ENCODE peak calls at places on chromosomes 4 and X, in eight cellular contexts. N is thoracic aorta, I is fibroblast of pulmonary artery, T is A673, Q is left lung, F is A549, E is mammary epithelial cell, J is dorsolateral prefrontal cortex. Z is an unnamed sample.

GRCh38 chrX:23784487-23785301 is 1.7 kb downstream of the SAT1 start:
- DNase-seq in J (no peak), T (no peak), Q (no peak), I (peak), F (peak), E (peak), N (no peak), Z (no peak)

GRCh38 chr4:15533817-15534216 is 64.1 kb downstream of the CC2D2A start:
- DNase-seq in E (no peak), J (no peak), Q (no peak), F (no peak), T (no peak), I (no peak), N (no peak), Z (no peak)

GRCh38 chr4:6824071-6824470 is 41.5 kb downstream of the KIAA0232 start:
- DNase-seq in Q (no peak), F (no peak), J (no peak), I (peak), T (no peak), E (no peak), N (no peak), Z (no peak)

GRCh38 chrX:13742397-13743176 is 8.0 kb downstream of the OFD1 start:
- DNase-seq in J (no peak), E (no peak), I (no peak), T (no peak), F (no peak), N (no peak), Q (no peak), Z (no peak)

GRCh38 chr4:128528793-128529553 is 241.4 kb upstream of the PGRMC2 start:
- DNase-seq in I (peak), Q (no peak), J (no peak), F (peak), T (peak), E (peak), N (peak), Z (peak)

GRCh38 chrX:44422631-44423030 is 79.2 kb upstream of the EFHC2 start:
- DNase-seq in N (no peak), F (no peak), E (no peak), Q (no peak), T (no peak), J (no peak), I (no peak), Z (no peak)

GRCh38 chrX:71909956-71910355 is 689 bp upstream of the NHSL2 start:
- DNase-seq in F (peak), I (peak), J (no peak), N (no peak), E (no peak), Q (no peak), T (peak), Z (no peak)

GRCh38 chr4:37393889-37394288 is 149.3 kb downstream of the NWD2 start:
- DNase-seq in F (no peak), E (no peak), Q (no peak), N (no peak), I (no peak), T (no peak), J (no peak), Z (no peak)

GRCh38 chr4:124636793-124637192 is 75.7 kb downstream of the ANKRD50 start:
- DNase-seq in T (peak), E (no peak), I (no peak), J (no peak), F (no peak), Q (no peak), N (no peak), Z (no peak)

GRCh38 chr4:113162089-113162488 is 112.6 kb downstream of the ANK2 start:
- DNase-seq in E (peak), J (no peak), F (no peak), Q (no peak), I (no peak), T (no peak), N (no peak), Z (no peak)

GRCh38 chr4:53830511-53830910 is 233.9 kb downstream of the CHIC2 start:
- DNase-seq in J (no peak), T (no peak), F (no peak), E (no peak), Q (no peak), N (no peak), I (no peak), Z (no peak)

GRCh38 chrX:107880054-107880610 is 54.5 kb downstream of the MID2 start:
- DNase-seq in F (no peak), N (no peak), J (no peak), I (no peak), T (no peak), Q (no peak), E (peak), Z (no peak)

GRCh38 chr4:95363966-95364365 is 184.8 kb downstream of the UNC5C start:
- DNase-seq in Q (no peak), N (no peak), T (no peak), E (peak), I (peak), J (no peak), F (no peak), Z (no peak)

DNA sequence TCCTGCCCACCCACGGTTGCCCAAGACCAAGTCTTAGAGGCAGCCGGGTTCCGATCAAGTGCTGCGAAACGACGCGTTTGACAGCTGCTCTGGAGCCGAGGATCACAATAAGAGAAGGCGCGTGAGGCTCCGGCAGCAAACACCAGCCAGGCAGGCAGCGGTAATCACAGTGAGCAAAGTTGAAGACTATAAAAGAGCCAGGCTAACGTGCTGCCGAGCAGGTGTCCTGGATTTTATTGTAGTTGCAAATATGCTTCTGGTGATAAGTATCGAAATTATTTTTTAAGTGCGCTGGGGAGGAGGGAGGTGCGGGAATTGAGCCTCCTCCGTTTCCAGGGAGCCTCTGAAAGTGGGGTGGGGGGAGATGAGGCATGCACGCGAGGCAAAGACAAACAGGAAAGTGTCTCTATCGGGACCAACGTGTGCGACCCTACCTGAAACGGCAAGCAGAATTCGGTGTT is 597 bp downstream of the GABRA2 start:
- DNase-seq in T (peak), F (no peak), J (peak), I (peak), E (peak), N (no peak), Q (peak), Z (no peak)
- H3K4me3 ChIP-seq in T (peak), F (peak), J (peak), I (peak), E (peak), N (peak), Q (no peak), Z (no peak)

GRCh38 chrX:74234829-74235228 is 69.2 kb upstream of the ZCCHC13 start:
- DNase-seq in I (no peak), Q (no peak), N (no peak), E (no peak), T (peak), F (peak), J (no peak), Z (no peak)
- TF ChIP-seq CTCF in I (no peak), Q (no peak), N (no peak), E (peak), T (peak), F (peak), J (no peak), Z (no peak)

DNA sequence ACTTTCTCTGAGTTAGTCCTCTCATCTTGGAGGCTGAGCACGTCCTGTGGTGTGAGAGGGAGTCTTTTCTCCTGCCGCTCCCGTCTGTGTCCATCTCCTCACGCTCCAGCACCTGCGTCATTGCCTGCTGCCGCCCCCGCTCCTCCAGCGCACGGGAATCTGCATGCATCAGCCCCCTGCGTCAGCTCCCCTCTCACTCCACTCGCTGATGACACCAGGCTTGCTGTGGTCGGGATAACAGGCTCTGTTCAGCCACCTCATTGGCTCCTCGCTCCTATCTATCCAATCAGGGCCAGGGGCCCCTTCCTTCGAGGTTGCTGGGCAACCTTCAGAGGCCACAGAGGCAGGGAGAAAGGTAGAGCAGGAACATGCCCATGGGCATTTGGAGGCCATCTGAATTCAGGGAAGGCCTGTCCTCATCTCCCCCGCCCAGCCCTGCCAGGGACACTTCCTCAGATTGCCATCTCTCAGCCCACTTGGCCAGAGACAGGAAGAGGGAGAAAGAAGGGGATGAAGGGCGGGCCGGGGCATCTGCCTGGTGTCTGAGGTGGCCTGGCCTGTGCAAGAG is 9.3 kb downstream of the ZNF185 start:
- DNase-seq in E (no peak), Q (no peak), I (peak), F (no peak), J (no peak), N (no peak), T (no peak), Z (no peak)
- H3K4me3 ChIP-seq in E (no peak), Q (no peak), I (no peak), F (no peak), J (no peak), N (no peak), T (no peak), Z (no peak)

DNA sequence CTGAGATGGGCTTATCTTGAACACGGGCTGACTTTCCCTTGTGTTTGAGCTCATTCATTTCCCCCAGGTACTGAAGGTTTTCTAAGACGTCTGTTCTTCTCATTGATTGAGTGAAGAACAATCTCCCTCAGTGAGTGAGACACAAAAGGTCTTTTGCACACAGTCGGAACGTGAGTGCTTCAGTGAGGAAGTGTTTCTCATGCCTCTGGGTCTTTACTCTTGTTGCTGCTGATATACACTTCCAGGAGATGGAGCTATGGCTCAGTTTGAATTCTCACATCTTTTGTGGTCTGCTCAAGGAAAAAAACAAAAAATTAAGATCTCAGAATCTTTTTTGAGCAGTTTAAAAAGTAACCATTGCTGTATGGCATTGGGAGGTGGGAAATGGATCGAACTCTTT is 981.9 kb upstream of the TENM3 start:
- DNase-seq in F (no peak), E (no peak), Q (no peak), I (no peak), J (no peak), T (peak), N (no peak), Z (no peak)
- TF ChIP-seq CTCF in F (no peak), E (peak), Q (no peak), I (no peak), J (peak), T (peak), N (no peak), Z (no peak)

GRCh38 chrX:130416785-130417184 is 15.0 kb downstream of the RBMX2 start:
- DNase-seq in E (no peak), F (no peak), Q (no peak), N (no peak), I (no peak), J (no peak), T (no peak), Z (no peak)
- H3K4me3 ChIP-seq in E (no peak), F (no peak), Q (no peak), N (no peak), I (no peak), J (no peak), T (no peak), Z (no peak)

DNA sequence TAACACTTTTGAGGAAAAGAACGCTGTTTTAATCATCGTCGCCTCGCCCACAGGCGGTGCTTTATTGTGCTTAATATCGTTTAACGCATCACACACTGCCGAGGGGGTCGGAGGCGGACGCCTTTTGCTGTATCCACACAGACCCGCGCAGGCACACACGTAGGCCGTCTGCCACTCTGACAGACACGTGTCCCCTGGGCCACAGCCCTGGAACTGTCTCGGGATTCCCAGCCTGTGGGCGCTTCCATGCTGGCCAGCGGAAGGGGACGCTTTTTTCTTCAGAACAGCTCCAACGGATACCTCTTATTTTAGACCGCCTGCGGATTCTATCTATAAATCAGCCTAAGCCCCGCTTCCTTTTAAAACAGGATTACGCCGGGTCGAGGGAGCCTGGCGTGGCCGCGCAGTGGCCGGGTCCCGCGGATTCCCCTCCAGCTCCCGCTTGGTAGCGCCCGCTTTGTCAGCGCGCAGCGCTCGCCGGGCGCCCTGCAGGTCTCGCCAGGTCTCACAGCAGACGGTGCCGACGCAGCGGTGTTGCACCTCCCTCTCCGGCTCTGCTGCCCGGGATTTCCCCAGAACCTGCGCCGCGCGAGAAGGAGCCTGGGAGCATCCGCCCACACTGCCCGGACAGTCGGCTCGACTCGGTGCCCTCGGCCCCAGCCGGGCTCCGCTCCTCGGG is at the start of gene NOCT:
- DNase-seq in I (peak), J (peak), F (peak), T (peak), Q (peak), E (peak), N (peak), Z (peak)
- TF ChIP-seq CTCF in I (no peak), J (peak), F (no peak), T (no peak), Q (peak), E (no peak), N (peak), Z (no peak)

DNA sequence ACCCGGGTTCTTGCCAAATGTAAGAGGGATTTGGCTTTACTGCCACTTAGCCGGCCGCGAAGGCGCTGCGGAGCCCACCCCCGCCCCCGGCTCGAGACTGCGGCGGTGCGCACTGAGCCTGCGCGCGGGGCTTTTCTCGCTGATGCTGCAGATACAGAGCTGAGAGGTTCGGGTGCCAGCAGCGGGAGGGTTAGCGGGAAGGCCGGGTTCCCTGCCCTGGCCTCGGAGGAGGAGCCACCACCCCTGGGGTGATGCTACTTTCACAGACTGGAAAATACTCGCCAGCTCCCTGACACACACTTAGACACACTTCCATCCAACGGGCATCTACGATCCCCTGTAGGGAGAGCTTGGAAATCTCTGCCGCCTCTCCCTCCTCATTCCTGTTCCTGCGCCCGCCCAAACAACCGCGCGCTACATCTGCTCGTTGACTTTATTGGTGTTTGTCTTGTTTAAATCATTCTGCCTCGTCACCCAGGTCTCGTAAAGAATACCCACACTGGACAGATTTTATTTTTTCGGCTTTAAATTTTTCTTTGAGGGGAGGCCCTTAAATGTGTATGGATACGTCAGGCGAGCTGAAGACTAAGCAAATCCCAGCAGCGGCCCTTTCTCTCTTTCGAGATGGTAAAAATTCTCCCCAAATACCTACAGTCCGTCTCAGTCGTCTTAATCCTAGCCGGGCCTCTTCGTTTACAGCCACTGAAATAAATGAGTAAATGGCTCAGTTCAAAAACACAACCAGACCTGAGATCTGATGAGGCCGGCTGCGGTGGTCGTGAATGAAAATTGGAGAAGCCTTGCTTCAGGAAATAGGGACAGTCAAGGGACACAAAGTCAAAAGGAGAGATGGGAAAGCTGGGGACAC is 1.9 kb upstream of the PCDH7 start:
- DNase-seq in N (no peak), J (peak), T (peak), E (peak), F (no peak), Q (peak), I (peak), Z (no peak)
- H3K4me3 ChIP-seq in N (peak), J (peak), T (peak), E (peak), F (peak), Q (peak), I (peak), Z (peak)

GRCh38 chr4:73998040-73999011 is at the start of gene CXCL5:
- DNase-seq in Q (peak), I (peak), N (no peak), E (no peak), T (no peak), F (peak), J (peak), Z (no peak)
- TF ChIP-seq CTCF in Q (no peak), I (peak), N (no peak), E (no peak), T (no peak), F (peak), J (no peak), Z (no peak)

GRCh38 chrX:66164470-66164869 is 423 bp downstream of the HEPH start:
- DNase-seq in Q (no peak), N (no peak), J (no peak), E (peak), I (no peak), F (no peak), T (no peak), Z (no peak)
- H3K4me3 ChIP-seq in Q (peak), N (peak), J (peak), E (no peak), I (peak), F (no peak), T (no peak), Z (peak)